ENCODE peak calls at places on chromosome 1, in four cellular contexts. One of them, this sample, is unnamed.

GRCh38 chr1:89681045-89681729 is 48.3 kb downstream of the LRRC8C start:
- DNase-seq in neural progenitor cell: no peak
- DNase-seq in H1: no peak
- DNase-seq in fibroblast of lung: no peak
- DNase-seq in this sample: no peak

GRCh38 chr1:22534951-22535350 is 28.3 kb upstream of the EPHA8 start:
- DNase-seq in neural progenitor cell: no peak
- DNase-seq in H1: no peak
- DNase-seq in fibroblast of lung: no peak
- DNase-seq in this sample: no peak

GRCh38 chr1:76299036-76299435 is 224.5 kb downstream of the ST6GALNAC3 start:
- DNase-seq in neural progenitor cell: no peak
- DNase-seq in H1: no peak
- DNase-seq in fibroblast of lung: no peak
- DNase-seq in this sample: no peak

GRCh38 chr1:32063261-32063681 is 9.5 kb upstream of the TMEM39B start:
- DNase-seq in neural progenitor cell: no peak
- DNase-seq in H1: no peak
- DNase-seq in fibroblast of lung: peak
- DNase-seq in this sample: no peak

GRCh38 chr1:45884700-45885099 is 81.3 kb downstream of the MAST2 start:
- DNase-seq in neural progenitor cell: no peak
- DNase-seq in H1: no peak
- DNase-seq in fibroblast of lung: peak
- DNase-seq in this sample: peak

GRCh38 chr1:77797991-77798390 is 18.5 kb downstream of the MIGA1 start:
- DNase-seq in neural progenitor cell: no peak
- DNase-seq in H1: no peak
- DNase-seq in fibroblast of lung: peak
- DNase-seq in this sample: no peak

GRCh38 chr1:223770621-223771315 is 58.4 kb downstream of the CAPN2 start:
- DNase-seq in neural progenitor cell: no peak
- DNase-seq in H1: no peak
- DNase-seq in fibroblast of lung: no peak
- DNase-seq in this sample: no peak

GRCh38 chr1:6179564-6180175 is 451 bp downstream of the CHD5 start:
- DNase-seq in neural progenitor cell: peak
- DNase-seq in H1: no peak
- DNase-seq in fibroblast of lung: no peak
- DNase-seq in this sample: no peak

GRCh38 chr1:27372808-27373690 is 1.6 kb downstream of the FCN3 start:
- DNase-seq in neural progenitor cell: peak
- DNase-seq in H1: no peak
- DNase-seq in fibroblast of lung: no peak
- DNase-seq in this sample: no peak

GRCh38 chr1:65422241-65423203 is 2.1 kb downstream of the LEPR start:
- DNase-seq in neural progenitor cell: no peak
- DNase-seq in H1: no peak
- DNase-seq in fibroblast of lung: peak
- DNase-seq in this sample: peak

GRCh38 chr1:231836227-231836893 is 209.8 kb downstream of the DISC1 start:
- DNase-seq in neural progenitor cell: no peak
- DNase-seq in H1: no peak
- DNase-seq in fibroblast of lung: no peak
- DNase-seq in this sample: no peak

GRCh38 chr1:234139966-234140365 is 233.3 kb upstream of the COA6 start:
- DNase-seq in neural progenitor cell: no peak
- DNase-seq in H1: no peak
- DNase-seq in fibroblast of lung: peak
- DNase-seq in this sample: peak

GRCh38 chr1:230176871-230177411 is 109.9 kb downstream of the GALNT2 start:
- DNase-seq in neural progenitor cell: peak
- DNase-seq in H1: no peak
- DNase-seq in fibroblast of lung: peak
- DNase-seq in this sample: no peak

GRCh38 chr1:54991939-54992338 is 6.8 kb upstream of the BSND start:
- DNase-seq in neural progenitor cell: no peak
- DNase-seq in H1: no peak
- DNase-seq in fibroblast of lung: no peak
- DNase-seq in this sample: no peak

GRCh38 chr1:147641695-147642592 is 28.4 kb downstream of the ACP6 start:
- DNase-seq in neural progenitor cell: peak
- DNase-seq in H1: no peak
- DNase-seq in fibroblast of lung: peak
- DNase-seq in this sample: no peak

GRCh38 chr1:183281039-183281438 is 95.0 kb downstream of the LAMC2 start:
- DNase-seq in neural progenitor cell: peak
- DNase-seq in H1: no peak
- DNase-seq in fibroblast of lung: no peak
- DNase-seq in this sample: peak

DNA sequence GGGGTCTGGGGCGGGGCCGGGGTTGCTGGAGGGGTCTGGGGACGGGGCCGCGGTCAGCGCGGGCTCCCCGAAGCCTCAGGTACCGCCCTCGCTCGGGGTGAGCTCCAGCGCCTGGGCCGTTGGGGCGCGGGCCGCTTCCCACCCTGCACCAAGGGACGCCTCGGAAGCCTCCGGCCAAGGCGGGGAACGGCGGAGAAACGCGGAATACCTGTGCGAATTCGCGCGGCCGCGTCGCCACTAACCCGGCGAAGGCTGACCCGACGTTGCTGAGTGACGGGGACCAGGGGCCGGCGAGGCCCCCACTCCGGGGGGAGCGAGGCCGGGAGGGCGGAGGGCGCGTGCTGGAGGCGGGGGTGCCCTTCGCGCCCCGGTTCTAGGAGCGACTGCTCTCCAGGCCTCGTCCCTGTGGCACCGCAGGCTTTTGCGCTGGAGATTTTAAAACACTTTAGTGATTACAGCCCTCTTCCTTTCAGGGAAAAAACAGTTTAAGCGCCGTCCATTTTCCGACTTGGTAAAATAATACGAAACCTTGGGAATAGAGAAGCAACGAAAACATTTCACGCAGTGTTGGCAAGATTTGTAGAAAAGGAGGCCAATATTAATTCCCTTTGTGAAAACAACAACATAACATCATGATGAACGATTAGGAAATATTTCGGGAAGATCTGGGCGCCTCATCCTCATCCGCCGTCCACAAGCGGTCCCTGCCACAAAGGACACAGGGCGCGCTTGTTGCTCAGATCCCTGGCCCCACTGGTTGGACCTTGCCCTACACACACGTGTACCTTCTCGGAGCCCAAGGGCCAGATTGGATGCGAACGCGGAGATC is 971 bp upstream of the GNG4 start:
- DNase-seq in neural progenitor cell: peak
- DNase-seq in H1: no peak
- DNase-seq in fibroblast of lung: no peak
- DNase-seq in this sample: no peak
- H3K4me2 ChIP-seq in neural progenitor cell: peak
- H3K4me2 ChIP-seq in H1: peak
- H3K4me2 ChIP-seq in fibroblast of lung: peak
- H3K4me2 ChIP-seq in this sample: peak

DNA sequence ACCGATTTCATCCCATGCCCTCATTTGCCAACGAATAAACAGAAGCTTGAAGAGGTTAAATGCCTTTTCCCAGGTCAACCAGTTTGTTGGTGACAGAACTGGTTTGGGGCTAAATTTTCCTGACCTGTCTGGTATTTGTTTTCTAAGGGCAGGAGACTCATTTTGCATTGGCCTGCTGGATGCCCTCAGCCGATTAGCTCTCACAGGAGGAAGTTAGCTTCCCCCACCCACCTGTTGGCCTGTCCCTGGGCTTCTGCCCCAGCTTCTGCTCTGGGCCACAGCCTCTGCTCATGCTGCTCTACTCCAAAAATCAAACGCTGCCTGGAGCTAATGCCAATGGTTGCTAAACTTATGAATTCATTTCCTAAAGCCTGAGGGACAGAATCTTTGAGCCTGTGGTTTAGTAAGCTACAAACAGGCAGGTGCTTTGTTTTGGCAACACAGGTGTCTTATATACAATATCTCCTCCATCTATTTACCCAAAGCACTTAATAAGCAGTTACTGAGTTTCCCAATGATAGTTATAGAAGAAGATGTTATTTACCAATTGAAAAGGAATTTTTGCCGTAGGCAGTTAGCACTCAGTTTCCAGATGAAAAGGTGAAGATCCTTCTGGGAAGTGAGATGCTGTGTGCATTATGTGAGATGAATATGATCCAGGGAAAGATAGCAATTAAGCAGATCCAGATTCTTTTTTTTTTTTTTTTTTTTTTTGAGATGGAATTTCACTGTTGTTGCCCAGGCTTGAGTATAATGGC is 82.3 kb downstream of the TM2D1 start:
- DNase-seq in neural progenitor cell: no peak
- DNase-seq in H1: no peak
- DNase-seq in fibroblast of lung: no peak
- DNase-seq in this sample: peak
- TF ChIP-seq EZH2 in neural progenitor cell: no peak
- TF ChIP-seq EZH2 in H1: no peak
- TF ChIP-seq EZH2 in fibroblast of lung: no peak
- TF ChIP-seq EZH2 in this sample: no peak

GRCh38 chr1:180884588-180885300 is 28.0 kb upstream of the KIAA1614 start:
- DNase-seq in neural progenitor cell: no peak
- DNase-seq in H1: no peak
- DNase-seq in fibroblast of lung: no peak
- DNase-seq in this sample: no peak
- H3K4me2 ChIP-seq in neural progenitor cell: no peak
- H3K4me2 ChIP-seq in H1: no peak
- H3K4me2 ChIP-seq in fibroblast of lung: no peak
- H3K4me2 ChIP-seq in this sample: no peak

GRCh38 chr1:228007054-228007800 is 429 bp downstream of the WNT3A start:
- DNase-seq in neural progenitor cell: peak
- DNase-seq in H1: no peak
- DNase-seq in fibroblast of lung: no peak
- DNase-seq in this sample: no peak
- TF ChIP-seq EZH2 in neural progenitor cell: peak
- TF ChIP-seq EZH2 in H1: no peak
- TF ChIP-seq EZH2 in fibroblast of lung: no peak
- TF ChIP-seq EZH2 in this sample: no peak

This sample was measured in PC-9.